ENCODE peak calls at places on chromosome 7, in five cellular contexts. J is aorta, L is left ventricle myocardium inferior, C is IMR-90, R is mucosa of descending colon. K is an unnamed sample. For H3K36me3, the result is how much of the 10 kb centered on the place peaks cover.

GRCh38 chr7:44218418-44219201 is 17.8 kb downstream of the YKT6 start:
- DNase-seq in C (no peak), R (no peak), J (no peak), L (peak), K (no peak)

GRCh38 chr7:76073335-76073990 is 25.6 kb downstream of the MDH2 start:
- DNase-seq in R (no peak), C (no peak), L (no peak), J (no peak), K (no peak)

GRCh38 chr7:85184599-85185354 is 2.1 kb downstream of the SEMA3D start:
- DNase-seq in C (peak), L (no peak), J (peak), R (no peak), K (no peak)

GRCh38 chr7:115585015-115585655 is 445.4 kb downstream of the TFEC start:
- DNase-seq in R (no peak), C (peak), J (no peak), L (no peak), K (no peak)

GRCh38 chr7:108603922-108604684 is 34.4 kb downstream of the DNAJB9 start:
- DNase-seq in J (no peak), C (no peak), L (no peak), R (no peak), K (no peak)

GRCh38 chr7:131911112-131911511 is 354.7 kb upstream of the PODXL start:
- DNase-seq in C (no peak), L (no peak), J (no peak), R (no peak), K (no peak)

GRCh38 chr7:46859963-46860475 is 721.9 kb downstream of the TNS3 start:
- DNase-seq in J (no peak), L (no peak), R (no peak), C (peak), K (peak)

GRCh38 chr7:54546081-54546985 is 4.2 kb downstream of the VSTM2A start:
- DNase-seq in J (no peak), R (peak), C (no peak), L (no peak), K (peak)

GRCh38 chr7:128738570-128739047 is 550 bp upstream of the CALU start:
- DNase-seq in J (no peak), C (no peak), R (no peak), L (no peak), K (no peak)

GRCh38 chr7:16317406-16317805 is 103.9 kb downstream of the CRPPA start:
- DNase-seq in L (no peak), R (no peak), J (no peak), C (no peak), K (no peak)

GRCh38 chr7:95526128-95526738 is 40.5 kb downstream of the ASB4 start:
- DNase-seq in L (no peak), R (no peak), C (no peak), J (no peak), K (no peak)

GRCh38 chr7:13832346-13832745 is 157.1 kb downstream of the ETV1 start:
- DNase-seq in L (no peak), R (no peak), J (no peak), C (no peak), K (no peak)

GRCh38 chr7:83492802-83493201 is 156.1 kb downstream of the SEMA3E start:
- DNase-seq in L (no peak), J (no peak), C (no peak), R (no peak), K (no peak)

GRCh38 chr7:131459256-131459655 is 97.2 kb downstream of the PODXL start:
- DNase-seq in R (no peak), J (no peak), C (peak), L (no peak), K (no peak)

GRCh38 chr7:3832199-3832598 is 531.1 kb downstream of the SDK1 start:
- DNase-seq in C (no peak), L (no peak), J (no peak), R (no peak), K (no peak)

GRCh38 chr7:111729483-111729882 is 167.2 kb upstream of the IMMP2L start:
- DNase-seq in J (no peak), R (no peak), L (no peak), C (no peak), K (no peak)

GRCh38 chr7:35758421-35758820 is 42.4 kb upstream of the SEPTIN7 start:
- DNase-seq in C (no peak), L (no peak), J (no peak), R (no peak), K (no peak)

GRCh38 chr7:84042110-84042539 is 152.5 kb downstream of the SEMA3A start:
- DNase-seq in L (no peak), J (no peak), R (no peak), C (peak), K (peak)

GRCh38 chr7:1260236-1260635 is 27.6 kb downstream of the UNCX start:
- DNase-seq in J (peak), L (no peak), R (no peak), C (no peak), K (no peak)

GRCh38 chr7:121205777-121206176 is 123.0 kb upstream of the WNT16 start:
- DNase-seq in L (no peak), J (no peak), R (no peak), C (no peak), K (no peak)

GRCh38 chr7:112448376-112448775 is 1.9 kb upstream of the IFRD1 start:
- DNase-seq in J (no peak), R (peak), C (no peak), L (no peak), K (no peak)

GRCh38 chr7:37320840-37321468 is 127.7 kb downstream of the ELMO1 start:
- DNase-seq in L (no peak), R (no peak), J (no peak), C (no peak), K (peak)

GRCh38 chr7:36315309-36315948 is 74.2 kb upstream of the ANLN start:
- DNase-seq in L (no peak), J (no peak), C (no peak), R (peak), K (no peak)

GRCh38 chr7:16839646-16840045 is 34.8 kb upstream of the AGR2 start:
- DNase-seq in R (no peak), L (no peak), J (no peak), C (peak), K (no peak)

GRCh38 chr7:107948645-107949442 is 54.1 kb downstream of the LAMB1 start:
- DNase-seq in L (no peak), R (no peak), C (peak), J (no peak), K (peak)

GRCh38 chr7:50970092-50970491 is 187.4 kb upstream of the GRB10 start:
- DNase-seq in C (no peak), R (peak), L (no peak), J (no peak), K (no peak)

GRCh38 chr7:141640239-141640840 is 61.6 kb downstream of the DENND11 start:
- DNase-seq in J (no peak), R (no peak), L (no peak), C (peak), K (no peak)

GRCh38 chr7:50276446-50276845 is 28.1 kb upstream of the IKZF1 start:
- DNase-seq in J (no peak), C (no peak), R (no peak), L (no peak), K (no peak)

GRCh38 chr7:107037866-107038598 is 6.5 kb upstream of the PRKAR2B start:
- DNase-seq in L (no peak), J (no peak), R (no peak), C (no peak), K (no peak)

GRCh38 chr7:135427166-135427565 is 82.7 kb downstream of the CNOT4 start:
- DNase-seq in J (no peak), R (no peak), C (no peak), L (no peak), K (no peak)

GRCh38 chr7:135428011-135428410 is 81.9 kb downstream of the CNOT4 start:
- DNase-seq in J (no peak), R (no peak), L (no peak), C (no peak), K (no peak)

GRCh38 chr7:135434047-135434446 is 75.9 kb downstream of the CNOT4 start:
- DNase-seq in R (no peak), J (no peak), C (no peak), L (no peak), K (no peak)

GRCh38 chr7:135430626-135431025 is 79.3 kb downstream of the CNOT4 start:
- DNase-seq in C (no peak), L (no peak), R (no peak), J (no peak), K (no peak)
- H3K36me3 ChIP-seq in C (under half), L (under half), R (under half), J (under half), K (under half)

DNA sequence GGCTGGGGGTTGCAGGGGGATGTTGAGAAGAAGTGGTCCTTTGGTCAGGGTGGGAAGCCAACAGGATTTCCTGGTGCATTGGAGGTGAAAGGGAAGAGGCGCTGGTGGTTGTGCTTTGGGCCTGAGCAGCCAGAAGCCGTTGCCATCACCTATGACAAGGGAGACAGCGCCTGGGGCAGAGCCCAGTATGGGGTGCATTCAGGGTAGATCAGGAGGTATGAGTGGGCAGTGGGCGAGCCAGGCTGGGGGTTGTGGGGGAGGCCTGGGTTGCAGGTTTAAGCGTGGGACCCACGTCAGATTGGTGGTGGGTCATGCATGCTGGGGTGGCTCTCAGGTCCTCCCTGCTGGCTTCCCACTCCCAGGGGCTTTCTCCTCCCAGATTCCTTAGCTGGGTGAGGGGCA is 6.3 kb upstream of the PILRB start:
- DNase-seq in R (no peak), C (no peak), L (no peak), J (peak), K (no peak)
- H3K36me3 ChIP-seq in R (under half), C (half or more), L (half or more), J (under half), K (under half)

DNA sequence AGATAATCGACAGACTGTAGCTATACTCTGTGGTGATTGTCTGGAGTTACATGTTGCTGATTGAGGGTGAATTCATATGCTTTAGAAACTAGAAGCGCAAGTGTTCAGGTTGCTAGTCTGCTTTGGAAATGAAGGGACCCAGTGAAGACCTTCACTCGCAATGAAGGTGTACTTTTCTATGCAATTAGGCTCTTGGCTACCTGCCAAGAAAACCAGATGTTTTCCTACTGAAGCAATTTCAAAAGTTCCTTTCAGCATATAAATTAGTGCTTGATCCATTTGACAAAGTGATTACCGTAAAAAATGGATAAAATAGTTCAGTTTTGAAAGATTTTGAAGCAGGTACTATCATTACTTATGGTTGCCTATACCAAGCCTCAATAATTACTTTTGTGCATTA is 10.0 kb upstream of the STK31 start:
- DNase-seq in C (no peak), J (no peak), L (no peak), R (peak), K (no peak)
- H3K36me3 ChIP-seq in C (under half), J (under half), L (under half), R (under half), K (under half)

GRCh38 chr7:139088268-139088667 is 21.3 kb downstream of the ZC3HAV1 start:
- DNase-seq in L (no peak), R (no peak), J (no peak), C (no peak), K (no peak)

GRCh38 chr7:139081584-139081983 is 27.9 kb downstream of the ZC3HAV1 start:
- DNase-seq in C (no peak), J (no peak), L (no peak), R (no peak), K (no peak)

GRCh38 chr7:139086454-139086853 is 23.1 kb downstream of the ZC3HAV1 start:
- DNase-seq in L (no peak), C (no peak), R (no peak), J (no peak), K (no peak)

GRCh38 chr7:139087212-139087611 is 22.3 kb downstream of the ZC3HAV1 start:
- DNase-seq in J (no peak), L (no peak), C (no peak), R (no peak), K (no peak)

DNA sequence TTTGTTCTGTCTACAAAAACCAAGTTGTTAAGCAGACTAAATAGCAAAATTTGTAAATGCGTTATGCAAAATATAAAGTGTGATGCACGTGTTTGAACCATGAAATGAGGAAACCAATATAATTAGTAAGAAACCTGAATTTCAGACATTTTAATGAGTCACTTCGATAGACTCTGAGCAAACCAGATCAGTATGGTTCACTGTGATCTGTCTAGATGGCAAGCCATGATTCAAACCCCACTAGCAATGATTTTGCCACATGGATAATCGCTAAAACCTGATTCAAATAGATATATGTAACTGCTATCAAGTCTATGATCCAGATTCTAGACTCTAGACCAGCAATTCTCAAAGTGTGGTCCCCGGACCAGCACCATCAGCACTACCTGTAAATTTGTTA is 24.8 kb downstream of the ZC3HAV1 start:
- DNase-seq in C (no peak), R (no peak), L (no peak), J (no peak), K (no peak)
- H3K36me3 ChIP-seq in C (under half), R (under half), L (half or more), J (under half), K (half or more)